ENCODE peak calls at places on chromosomes 6 and 20, in four cellular contexts. X, Y, I and G are unnamed samples.

GRCh38 chr6:73969982-73970960 is 274.3 kb downstream of the CD109 start:
- DNase-seq in Y (no peak), I (peak), X (peak), G (no peak)

GRCh38 chr6:33856655-33857054 is 52.9 kb upstream of the MLN start:
- DNase-seq in Y (no peak), I (no peak), X (no peak), G (no peak)

GRCh38 chr6:100730581-100730980 is 150.5 kb downstream of the ASCC3 start:
- DNase-seq in Y (no peak), X (no peak), I (no peak), G (no peak)

GRCh38 chr20:62918830-62919229 is 7.5 kb downstream of the DIDO1 start:
- DNase-seq in X (no peak), I (no peak), Y (no peak), G (no peak)

GRCh38 chr6:55014321-55015088 is 159.8 kb upstream of the HCRTR2 start:
- DNase-seq in I (no peak), Y (no peak), X (peak), G (no peak)

GRCh38 chr6:115976321-115976870 is 84.3 kb downstream of the FRK start:
- DNase-seq in Y (no peak), X (no peak), I (no peak), G (no peak)

GRCh38 chr6:44161997-44162338 is 3.3 kb downstream of the CAPN11 start:
- DNase-seq in Y (no peak), I (no peak), X (peak), G (no peak)

GRCh38 chr6:103729658-103730057 is 1130.1 kb downstream of the HACE1 start:
- DNase-seq in I (no peak), Y (no peak), X (no peak), G (no peak)

GRCh38 chr6:33248643-33248931 is 23.1 kb downstream of the VPS52 start:
- DNase-seq in Y (no peak), I (no peak), X (peak), G (no peak)

DNA sequence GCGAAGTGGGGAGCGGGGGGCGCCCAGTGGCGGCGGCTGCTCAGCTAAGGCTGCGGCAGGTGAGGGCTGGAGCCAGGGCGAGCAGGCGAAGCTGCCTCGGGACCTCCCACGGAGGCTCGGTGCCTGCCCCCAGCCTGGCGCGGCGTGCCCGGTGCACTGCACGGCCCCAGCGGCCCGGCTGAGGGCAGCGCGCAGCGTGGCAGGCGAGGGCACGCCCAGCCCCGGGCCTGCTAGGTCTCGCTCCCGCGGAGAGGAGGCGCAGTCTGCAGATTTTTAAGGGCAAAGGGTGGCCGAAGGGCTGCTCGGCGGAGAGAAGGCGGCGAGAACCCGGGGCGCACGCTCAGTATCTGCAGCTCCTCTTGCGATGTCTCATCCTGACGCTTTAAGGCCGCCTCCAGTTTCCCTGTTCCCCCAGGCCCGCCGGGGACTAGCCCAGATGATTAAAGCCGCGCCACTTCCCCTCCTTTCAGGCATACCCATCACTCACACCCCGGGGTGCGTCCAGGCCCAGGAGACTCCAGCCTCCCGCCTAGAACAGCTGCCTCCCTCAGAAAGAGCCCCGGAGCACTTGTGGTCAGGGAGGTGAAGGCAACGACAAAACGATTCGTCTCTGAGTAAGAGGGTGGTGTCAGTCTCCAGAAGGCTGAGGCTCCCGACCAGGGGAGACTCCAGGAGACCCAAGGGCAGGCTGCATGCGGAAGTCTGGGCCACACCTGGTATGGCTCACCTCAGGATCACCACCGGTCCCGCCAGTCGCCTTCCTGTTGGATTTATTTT is at the start of gene FERMT1:
- DNase-seq in I (peak), X (peak), Y (peak), G (peak)
- TF ChIP-seq CTCF in I (peak), X (peak), Y (peak), G (peak)

DNA sequence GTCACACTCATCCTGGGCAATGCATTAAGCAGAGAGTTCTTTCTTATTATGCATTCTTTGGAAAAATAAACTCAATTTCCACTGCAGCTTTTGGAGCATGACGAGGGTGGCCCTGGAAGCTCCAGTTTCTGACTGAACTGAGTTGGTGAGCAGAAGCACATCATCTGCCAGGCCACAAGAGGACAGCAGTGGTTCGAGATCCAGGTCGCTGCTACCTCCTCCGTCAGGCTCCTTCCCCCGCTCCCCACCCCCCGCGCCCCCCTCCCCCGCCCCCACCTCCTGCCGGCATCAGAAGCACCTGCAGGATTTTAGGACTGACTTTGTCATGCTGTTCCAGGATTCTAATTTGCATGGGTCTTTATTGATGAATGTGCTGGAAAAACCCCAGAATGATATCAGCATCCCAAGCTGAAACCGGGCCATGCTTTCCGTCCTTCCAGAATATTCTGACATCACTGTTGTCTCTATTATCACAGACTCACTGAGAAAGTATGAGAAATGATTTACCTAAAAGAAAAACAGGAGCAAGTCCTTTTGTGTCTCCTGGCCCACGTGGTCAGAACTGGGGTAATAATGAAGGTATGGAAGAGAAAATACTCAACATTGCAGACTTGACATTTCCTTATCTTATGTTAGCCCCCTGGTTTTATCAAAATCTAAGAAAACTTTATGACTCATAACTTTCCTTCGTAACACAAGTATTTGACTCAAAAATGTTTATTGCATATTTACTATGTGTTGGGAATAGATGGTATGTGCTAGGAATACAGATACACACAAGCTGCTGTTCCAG is 220.1 kb upstream of the EXOC2 start:
- DNase-seq in X (peak), I (peak), Y (no peak), G (no peak)
- TF ChIP-seq CTCF in X (peak), I (peak), Y (peak), G (peak)

DNA sequence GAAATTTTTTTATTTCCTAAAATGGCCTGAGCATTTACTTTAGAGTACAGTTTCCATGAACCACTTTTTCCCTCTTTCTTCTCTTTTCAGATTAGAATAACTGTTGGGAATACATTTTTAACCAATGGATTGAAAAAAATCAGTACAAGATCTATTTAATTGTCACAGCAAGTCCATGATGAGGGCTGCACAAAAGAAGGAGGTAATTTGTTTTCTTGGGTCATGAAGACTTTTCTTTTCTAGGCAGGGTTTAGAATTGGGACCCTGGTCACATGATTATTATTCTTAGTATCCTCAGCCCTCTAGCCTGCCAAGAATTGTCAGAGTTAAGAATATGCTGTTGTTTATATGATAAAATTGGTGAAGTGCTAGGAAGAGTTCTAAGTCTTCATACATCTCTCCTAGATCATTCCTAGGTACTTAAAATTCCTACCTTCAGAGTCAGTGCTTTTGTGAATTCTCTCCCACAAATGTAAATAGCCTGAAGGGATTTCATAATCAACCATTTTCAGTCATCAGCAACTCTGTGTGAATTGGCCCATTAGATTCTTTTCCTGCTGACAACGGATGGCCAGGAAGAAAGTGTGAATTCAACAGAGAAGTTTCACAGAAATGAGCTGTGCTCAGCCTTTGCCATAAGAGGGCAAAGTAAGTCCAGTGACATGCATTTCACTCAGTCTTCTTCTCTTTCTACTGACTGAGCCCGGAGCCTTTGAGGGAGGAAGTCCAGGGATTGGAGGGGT is 32.4 kb upstream of the TPBG start:
- DNase-seq in Y (peak), I (no peak), X (peak), G (no peak)
- TF ChIP-seq CTCF in Y (peak), I (peak), X (peak), G (no peak)

DNA sequence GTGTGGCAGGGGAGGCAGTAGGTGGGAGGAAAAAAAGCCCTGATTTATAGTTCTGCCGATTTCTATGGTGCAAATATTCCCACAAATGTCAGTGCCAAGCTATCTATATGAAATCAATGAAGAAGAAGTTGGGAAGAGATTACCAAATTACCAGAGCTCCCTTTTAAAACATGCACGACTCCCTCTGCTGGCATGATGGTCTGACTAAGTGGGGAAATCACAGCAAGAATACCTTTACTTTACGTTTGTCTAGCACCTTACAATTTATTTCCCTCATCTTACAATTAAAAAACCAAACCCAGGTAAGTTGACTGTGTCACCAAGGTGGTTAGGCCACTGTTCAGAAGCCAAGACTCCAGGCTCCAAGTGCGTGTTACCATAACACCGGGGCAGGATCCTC is 55.6 kb downstream of the AGPAT4 start:
- DNase-seq in Y (no peak), I (no peak), X (no peak), G (no peak)
- TF ChIP-seq CTCF in Y (no peak), I (no peak), X (peak), G (no peak)

GRCh38 chr20:1209447-1210387 is 6.5 kb downstream of the C20orf202 start:
- DNase-seq in I (no peak), Y (no peak), X (no peak), G (no peak)
- TF ChIP-seq CTCF in I (peak), Y (peak), X (peak), G (no peak)

DNA sequence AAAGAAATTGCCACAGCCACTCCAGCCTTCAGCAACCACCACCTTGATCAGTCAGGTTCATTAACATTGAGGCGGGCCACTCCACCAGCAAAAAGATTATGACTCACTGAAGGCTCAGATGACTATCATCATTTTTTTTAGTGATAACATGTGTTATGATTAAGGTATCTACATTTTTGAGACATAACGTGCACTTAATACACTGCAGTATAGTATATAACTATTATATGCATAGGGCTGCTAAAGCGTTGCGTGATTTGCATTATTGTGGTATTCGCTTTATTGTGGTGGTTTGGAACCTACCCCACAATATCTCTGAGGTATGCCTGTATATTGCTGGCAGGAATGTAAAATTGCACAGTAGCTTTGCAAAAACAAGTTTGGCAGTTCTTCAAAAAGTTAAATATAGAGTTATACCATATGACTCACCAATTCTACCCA is 6.8 kb upstream of the RIPK1 start:
- DNase-seq in X (peak), Y (no peak), I (no peak), G (no peak)
- TF ChIP-seq CTCF in X (peak), Y (no peak), I (peak), G (no peak)